ENCODE peak calls at places on chromosome 16, in seven cellular contexts. H, K, A, I, U, F and T are unnamed samples.

GRCh38 chr16:86952769-86953168 is 364.4 kb downstream of the C16orf95 start:
- DNase-seq in H (no peak), K (no peak), A (no peak), I (no peak), U (no peak), F (no peak), T (no peak)

GRCh38 chr16:25006504-25007055 is 8.6 kb downstream of the ARHGAP17 start:
- DNase-seq in H (no peak), K (no peak), A (no peak), I (no peak), U (no peak), F (no peak), T (no peak)

GRCh38 chr16:81836279-81837054 is 57.4 kb downstream of the PLCG2 start:
- DNase-seq in H (no peak), K (no peak), A (no peak), I (no peak), U (no peak), F (no peak), T (no peak)

GRCh38 chr16:27220991-27221390 is 17.7 kb downstream of the KDM8 start:
- DNase-seq in H (no peak), K (no peak), A (no peak), I (no peak), U (no peak), F (no peak), T (no peak)

GRCh38 chr16:52251495-52251894 is 295.4 kb downstream of the TOX3 start:
- DNase-seq in H (no peak), K (no peak), A (no peak), I (no peak), U (no peak), F (no peak), T (no peak)

GRCh38 chr16:48949636-48950035 is 332.0 kb downstream of the CBLN1 start:
- DNase-seq in H (no peak), K (no peak), A (no peak), I (no peak), U (no peak), F (no peak), T (no peak)

GRCh38 chr16:73129455-73129854 is 81.5 kb upstream of the ZFHX3 start:
- DNase-seq in H (no peak), K (no peak), A (no peak), I (no peak), U (no peak), F (no peak), T (no peak)

GRCh38 chr16:55655709-55656694 is at the start of gene SLC6A2:
- DNase-seq in H (no peak), K (peak), A (no peak), I (no peak), U (no peak), F (no peak), T (no peak)

GRCh38 chr16:27431773-27432599 is 30.0 kb downstream of the IL21R start:
- DNase-seq in H (no peak), K (peak), A (no peak), I (no peak), U (no peak), F (peak), T (no peak)

GRCh38 chr16:23079683-23080221 is 69.5 kb downstream of the USP31 start:
- DNase-seq in H (peak), K (no peak), A (no peak), I (no peak), U (no peak), F (no peak), T (no peak)